ENCODE peak calls at places on chromosomes 3 and 15, in five cellular contexts. One of them, this sample, is unnamed.

GRCh38 chr3:15319575-15319974 is 12.8 kb downstream of the SH3BP5 start:
- DNase-seq in stimulated activated CD4-positive, alpha-beta T cell treated with anti-CD3 and anti-CD28 coated beads, Interleukin-2, amount 100 ng/mL, for 48 hours: no peak
- DNase-seq in substantia nigra: no peak
- DNase-seq in BJ: no peak
- DNase-seq in left lobe of liver: no peak
- DNase-seq in this sample: no peak

GRCh38 chr3:193946945-193947344 is 189.0 kb upstream of the HES1 start:
- DNase-seq in stimulated activated CD4-positive, alpha-beta T cell treated with anti-CD3 and anti-CD28 coated beads, Interleukin-2, amount 100 ng/mL, for 48 hours: no peak
- DNase-seq in substantia nigra: no peak
- DNase-seq in BJ: no peak
- DNase-seq in left lobe of liver: no peak
- DNase-seq in this sample: no peak

GRCh38 chr3:45562027-45562426 is 32.5 kb upstream of the LIMD1 start:
- DNase-seq in stimulated activated CD4-positive, alpha-beta T cell treated with anti-CD3 and anti-CD28 coated beads, Interleukin-2, amount 100 ng/mL, for 48 hours: no peak
- DNase-seq in substantia nigra: no peak
- DNase-seq in BJ: no peak
- DNase-seq in left lobe of liver: no peak
- DNase-seq in this sample: no peak

GRCh38 chr3:4332991-4333390 is 29.8 kb downstream of the SETMAR start:
- DNase-seq in stimulated activated CD4-positive, alpha-beta T cell treated with anti-CD3 and anti-CD28 coated beads, Interleukin-2, amount 100 ng/mL, for 48 hours: no peak
- DNase-seq in substantia nigra: no peak
- DNase-seq in BJ: no peak
- DNase-seq in left lobe of liver: no peak
- DNase-seq in this sample: no peak

GRCh38 chr15:82995938-82996337 is 9.9 kb downstream of the RAMAC start:
- DNase-seq in stimulated activated CD4-positive, alpha-beta T cell treated with anti-CD3 and anti-CD28 coated beads, Interleukin-2, amount 100 ng/mL, for 48 hours: no peak
- DNase-seq in substantia nigra: no peak
- DNase-seq in BJ: no peak
- DNase-seq in left lobe of liver: no peak
- DNase-seq in this sample: no peak

GRCh38 chr3:36700537-36701248 is 63.7 kb downstream of the DCLK3 start:
- DNase-seq in stimulated activated CD4-positive, alpha-beta T cell treated with anti-CD3 and anti-CD28 coated beads, Interleukin-2, amount 100 ng/mL, for 48 hours: peak
- DNase-seq in substantia nigra: peak
- DNase-seq in BJ: no peak
- DNase-seq in left lobe of liver: peak
- DNase-seq in this sample: peak

GRCh38 chr15:60507596-60508424 is 28.9 kb upstream of the ICE2 start:
- DNase-seq in stimulated activated CD4-positive, alpha-beta T cell treated with anti-CD3 and anti-CD28 coated beads, Interleukin-2, amount 100 ng/mL, for 48 hours: peak
- DNase-seq in substantia nigra: no peak
- DNase-seq in BJ: peak
- DNase-seq in left lobe of liver: no peak
- DNase-seq in this sample: peak

GRCh38 chr3:46517016-46517770 is 19.4 kb downstream of the RTP3 start:
- DNase-seq in stimulated activated CD4-positive, alpha-beta T cell treated with anti-CD3 and anti-CD28 coated beads, Interleukin-2, amount 100 ng/mL, for 48 hours: no peak
- DNase-seq in substantia nigra: no peak
- DNase-seq in BJ: peak
- DNase-seq in left lobe of liver: no peak
- DNase-seq in this sample: no peak

GRCh38 chr15:83565553-83566159 is 88.3 kb upstream of the ADAMTSL3 start:
- DNase-seq in stimulated activated CD4-positive, alpha-beta T cell treated with anti-CD3 and anti-CD28 coated beads, Interleukin-2, amount 100 ng/mL, for 48 hours: no peak
- DNase-seq in substantia nigra: no peak
- DNase-seq in BJ: no peak
- DNase-seq in left lobe of liver: no peak
- DNase-seq in this sample: no peak

GRCh38 chr3:29758108-29759020 is 477.5 kb downstream of the RBMS3 start:
- DNase-seq in stimulated activated CD4-positive, alpha-beta T cell treated with anti-CD3 and anti-CD28 coated beads, Interleukin-2, amount 100 ng/mL, for 48 hours: no peak
- DNase-seq in substantia nigra: no peak
- DNase-seq in BJ: peak
- DNase-seq in left lobe of liver: no peak
- DNase-seq in this sample: no peak

GRCh38 chr15:42385206-42385979 is 26.1 kb downstream of the CAPN3 start:
- DNase-seq in stimulated activated CD4-positive, alpha-beta T cell treated with anti-CD3 and anti-CD28 coated beads, Interleukin-2, amount 100 ng/mL, for 48 hours: peak
- DNase-seq in substantia nigra: no peak
- DNase-seq in BJ: no peak
- DNase-seq in left lobe of liver: peak
- DNase-seq in this sample: peak

GRCh38 chr15:65884511-65884910 is 15.2 kb downstream of the RAB11A start:
- DNase-seq in stimulated activated CD4-positive, alpha-beta T cell treated with anti-CD3 and anti-CD28 coated beads, Interleukin-2, amount 100 ng/mL, for 48 hours: no peak
- DNase-seq in substantia nigra: no peak
- DNase-seq in BJ: no peak
- DNase-seq in left lobe of liver: no peak
- DNase-seq in this sample: no peak

GRCh38 chr3:127851899-127852298 is 29.6 kb upstream of the MGLL start:
- DNase-seq in stimulated activated CD4-positive, alpha-beta T cell treated with anti-CD3 and anti-CD28 coated beads, Interleukin-2, amount 100 ng/mL, for 48 hours: no peak
- DNase-seq in substantia nigra: no peak
- DNase-seq in BJ: no peak
- DNase-seq in left lobe of liver: no peak
- DNase-seq in this sample: no peak

This sample was measured in progenitor cell of endocrine pancreas.